ENCODE peak calls at places on chromosomes 6 and 20, in seven cellular contexts. T is mesothelial cell of epicardium; D is HTR-8/SVneo; G is tibial nerve; A is activated T-helper 1 cell treated with anti-CD3 and anti-CD28 coated beads, Interleukin-2, amount 50 U/mL, for 16 hours; E is effector CD8-positive, alpha-beta T cell; P is stimulated activated effector memory CD8-positive, alpha-beta T cell treated with anti-CD3 and anti-CD28 coated beads, Interleukin-12 subunit alpha, Interleukin-12 subunit beta, amount 100 ng/mL, for 72 hours. C is an unnamed sample.

GRCh38 chr6:166379800-166380199 is 2.9 kb downstream of the MPC1 start:
- DNase-seq in T (no peak), D (no peak), G (peak), A (no peak), E (no peak), P (no peak), C (no peak)

GRCh38 chr6:106097368-106098231 is 11.5 kb downstream of the PRDM1 start:
- DNase-seq in T (no peak), D (no peak), G (peak), A (no peak), E (peak), P (no peak), C (peak)

GRCh38 chr20:58231678-58232077 is 3.2 kb upstream of the ANKRD60 start:
- DNase-seq in T (no peak), D (peak), G (no peak), A (no peak), E (no peak), P (no peak), C (peak)

GRCh38 chr6:10794239-10794638 is 44.1 kb downstream of the MAK start:
- DNase-seq in T (no peak), D (no peak), G (no peak), A (no peak), E (no peak), P (no peak), C (no peak)

GRCh38 chr6:75204959-75205775 is 686 bp downstream of the COL12A1 start:
- DNase-seq in T (no peak), D (no peak), G (peak), A (no peak), E (no peak), P (no peak), C (peak)

GRCh38 chr6:53014034-53014433 is 18.9 kb upstream of the GSTA4 start:
- DNase-seq in T (no peak), D (no peak), G (no peak), A (no peak), E (no peak), P (no peak), C (peak)

GRCh38 chr20:33062105-33062629 is 8.5 kb downstream of the BPIFB3 start:
- DNase-seq in T (no peak), D (no peak), G (no peak), A (no peak), E (no peak), P (no peak), C (no peak)

GRCh38 chr20:50804453-50805348 is 9.8 kb downstream of the BCAS4 start:
- DNase-seq in T (no peak), D (no peak), G (no peak), A (no peak), E (peak), P (no peak), C (no peak)

GRCh38 chr6:42295181-42295580 is 77.5 kb upstream of the MRPS10 start:
- DNase-seq in T (no peak), D (no peak), G (no peak), A (no peak), E (no peak), P (no peak), C (no peak)

GRCh38 chr20:48635791-48636267 is 192.0 kb downstream of the PREX1 start:
- DNase-seq in T (peak), D (peak), G (no peak), A (peak), E (peak), P (peak), C (peak)

GRCh38 chr6:153956807-153957206 is 82.2 kb upstream of the OPRM1 start:
- DNase-seq in T (no peak), D (no peak), G (no peak), A (no peak), E (no peak), P (no peak), C (peak)

GRCh38 chr20:10074513-10074912 is 39.7 kb downstream of the ANKEF1 start:
- DNase-seq in T (no peak), D (no peak), G (peak), A (no peak), E (no peak), P (no peak), C (peak)

GRCh38 chr6:134787261-134787871 is 162.5 kb downstream of the ALDH8A1 start:
- DNase-seq in T (no peak), D (peak), G (no peak), A (no peak), E (no peak), P (no peak), C (peak)

GRCh38 chr6:147077251-147077650 is 127.0 kb upstream of the STXBP5 start:
- DNase-seq in T (no peak), D (no peak), G (no peak), A (no peak), E (no peak), P (no peak), C (no peak)

GRCh38 chr6:53436904-53437303 is 88.2 kb upstream of the ELOVL5 start:
- DNase-seq in T (no peak), D (no peak), G (no peak), A (no peak), E (no peak), P (no peak), C (peak)

GRCh38 chr20:18638768-18639167 is 50.9 kb downstream of the DTD1 start:
- DNase-seq in T (no peak), D (no peak), G (no peak), A (no peak), E (no peak), P (no peak), C (peak)

GRCh38 chr6:167930300-167930699 is 67.2 kb upstream of the KIF25 start:
- DNase-seq in T (no peak), D (peak), G (no peak), A (no peak), E (no peak), P (no peak), C (peak)

GRCh38 chr6:131135244-131136020 is at the start of gene AKAP7:
- DNase-seq in T (peak), D (peak), G (peak), A (peak), E (peak), P (peak), C (peak)

GRCh38 chr20:14093652-14094051 is 98.3 kb downstream of the MACROD2 start:
- DNase-seq in T (no peak), D (no peak), G (no peak), A (no peak), E (no peak), P (no peak), C (no peak)

GRCh38 chr20:36175475-36175995 is 21.0 kb downstream of the EPB41L1 start:
- DNase-seq in T (no peak), D (no peak), G (no peak), A (no peak), E (no peak), P (no peak), C (no peak)

GRCh38 chr6:144736763-144737162 is 451.6 kb downstream of the UTRN start:
- DNase-seq in T (no peak), D (no peak), G (no peak), A (no peak), E (no peak), P (no peak), C (no peak)

GRCh38 chr6:143929975-143930374 is 65.7 kb downstream of the ZC2HC1B start:
- DNase-seq in T (no peak), D (no peak), G (no peak), A (no peak), E (no peak), P (no peak), C (no peak)

GRCh38 chr6:138970856-138971425 is 17.1 kb downstream of the REPS1 start:
- DNase-seq in T (no peak), D (peak), G (no peak), A (no peak), E (no peak), P (no peak), C (peak)

GRCh38 chr6:12614468-12614867 is 102.1 kb upstream of the PHACTR1 start:
- DNase-seq in T (no peak), D (no peak), G (no peak), A (no peak), E (no peak), P (no peak), C (peak)

GRCh38 chr20:63473555-63474449 is 1.3 kb upstream of the KCNQ2 start:
- DNase-seq in T (no peak), D (no peak), G (no peak), A (no peak), E (no peak), P (no peak), C (no peak)

GRCh38 chr6:48021904-48022303 is 89.1 kb downstream of the PTCHD4 start:
- DNase-seq in T (no peak), D (no peak), G (no peak), A (no peak), E (no peak), P (no peak), C (no peak)

GRCh38 chr20:59604770-59605665 is 678 bp downstream of the PHACTR3 start:
- DNase-seq in T (no peak), D (no peak), G (no peak), A (no peak), E (no peak), P (no peak), C (no peak)

GRCh38 chr20:58890454-58891075 is 38.0 kb downstream of the GNAS start:
- DNase-seq in T (no peak), D (peak), G (peak), A (peak), E (peak), P (peak), C (peak)